ENCODE peak calls at places on chromosomes 5 and 9, in six cellular contexts. D, H, N, Q, I and W are unnamed samples.

GRCh38 chr9:96087669-96088299 is 212.3 kb downstream of the ERCC6L2 start:
- DNase-seq in I (no peak), H (no peak), Q (no peak), D (peak), N (no peak), W (no peak)

GRCh38 chr9:106421772-106422171 is 441.2 kb upstream of the ZNF462 start:
- DNase-seq in Q (no peak), I (no peak), H (no peak), D (no peak), N (no peak), W (no peak)

GRCh38 chr5:53335115-53335514 is 145.3 kb upstream of the FST start:
- DNase-seq in D (peak), Q (peak), H (peak), I (no peak), N (peak), W (no peak)

GRCh38 chr5:87844866-87845265 is 423.8 kb downstream of the TMEM161B start:
- DNase-seq in H (no peak), N (no peak), I (no peak), D (no peak), Q (no peak), W (no peak)

GRCh38 chr5:77945874-77946273 is 169.7 kb upstream of the TBCA start:
- DNase-seq in H (no peak), I (no peak), Q (no peak), N (no peak), D (no peak), W (no peak)

GRCh38 chr9:18438300-18438925 is 35.5 kb upstream of the ADAMTSL1 start:
- DNase-seq in I (peak), H (peak), N (peak), Q (no peak), D (no peak), W (peak)

GRCh38 chr9:115393976-115394775 is 276.2 kb upstream of the TNC start:
- DNase-seq in I (no peak), N (no peak), H (no peak), D (no peak), Q (no peak), W (no peak)

GRCh38 chr5:172370648-172371248 is 83.6 kb downstream of the SH3PXD2B start:
- DNase-seq in N (peak), H (peak), I (no peak), Q (peak), D (peak), W (peak)

GRCh38 chr5:31027726-31028125 is 165.8 kb upstream of the CDH6 start:
- DNase-seq in Q (no peak), H (no peak), N (no peak), I (no peak), D (peak), W (no peak)

GRCh38 chr5:168366124-168366523 is 74.7 kb downstream of the WWC1 start:
- DNase-seq in H (peak), Q (no peak), I (no peak), D (peak), N (no peak), W (no peak)

GRCh38 chr5:458547-459353 is 15.8 kb downstream of the EXOC3 start:
- DNase-seq in Q (no peak), H (peak), N (no peak), D (no peak), I (no peak), W (no peak)

GRCh38 chr9:107693620-107694326 is 204.2 kb upstream of the KLF4 start:
- DNase-seq in H (peak), N (no peak), I (no peak), Q (no peak), D (no peak), W (no peak)

GRCh38 chr5:138458353-138458752 is 6.9 kb upstream of the EGR1 start:
- DNase-seq in Q (no peak), D (no peak), H (no peak), I (no peak), N (no peak), W (no peak)

GRCh38 chr5:173760461-173761181 is 127.5 kb upstream of the CPEB4 start:
- DNase-seq in H (no peak), D (no peak), Q (no peak), I (no peak), N (no peak), W (no peak)

GRCh38 chr5:141762316-141762715 is 80.3 kb upstream of the ARAP3 start:
- DNase-seq in I (no peak), Q (no peak), N (no peak), H (no peak), D (no peak), W (no peak)

GRCh38 chr5:58200451-58200850 is 259.4 kb downstream of the PLK2 start:
- DNase-seq in N (no peak), D (no peak), I (no peak), H (no peak), Q (no peak), W (no peak)

GRCh38 chr9:98887918-98888510 is 55.7 kb upstream of the COL15A1 start:
- DNase-seq in I (no peak), Q (no peak), N (no peak), H (peak), D (no peak), W (no peak)

GRCh38 chr5:6766558-6767191 is 53.4 kb downstream of the TENT4A start:
- DNase-seq in D (peak), N (peak), H (peak), I (peak), Q (peak), W (peak)

GRCh38 chr5:127203818-127204217 is 86.8 kb upstream of the MEGF10 start:
- DNase-seq in Q (no peak), N (no peak), H (peak), D (no peak), I (no peak), W (no peak)

GRCh38 chr9:97394881-97395280 is 17.0 kb upstream of the TDRD7 start:
- DNase-seq in I (no peak), N (no peak), Q (no peak), D (no peak), H (no peak), W (no peak)

GRCh38 chr9:131971482-131972074 is 108.1 kb downstream of the MED27 start:
- DNase-seq in D (no peak), H (no peak), N (no peak), Q (no peak), I (no peak), W (no peak)

GRCh38 chr5:979100-979817 is 29.3 kb upstream of the NKD2 start:
- DNase-seq in H (no peak), I (no peak), Q (no peak), N (peak), D (no peak), W (no peak)

GRCh38 chr9:111969061-111969460 is 72.4 kb downstream of the UGCG start:
- DNase-seq in Q (no peak), I (no peak), N (no peak), D (peak), H (peak), W (no peak)

GRCh38 chr5:157059891-157060290 is 975 bp upstream of the HAVCR1 start:
- DNase-seq in N (no peak), Q (no peak), H (no peak), D (peak), I (no peak), W (no peak)

GRCh38 chr5:149930060-149930753 is 14.4 kb downstream of the PDE6A start:
- DNase-seq in I (no peak), N (peak), H (no peak), Q (peak), D (no peak), W (no peak)

GRCh38 chr5:76681287-76681686 is 34.6 kb upstream of the F2R start:
- DNase-seq in H (no peak), D (no peak), I (no peak), Q (no peak), N (no peak), W (no peak)

GRCh38 chr5:178931846-178932760 is 8.9 kb upstream of the ZNF454 start:
- DNase-seq in N (no peak), D (no peak), Q (no peak), H (no peak), I (no peak), W (no peak)

GRCh38 chr9:107373809-107374208 is 90.7 kb downstream of the RAD23B start:
- DNase-seq in N (no peak), Q (no peak), I (no peak), D (no peak), H (no peak), W (no peak)

GRCh38 chr5:81850932-81851331 is 100.0 kb upstream of the SSBP2 start:
- DNase-seq in I (no peak), D (no peak), Q (no peak), H (no peak), N (no peak), W (no peak)

GRCh38 chr5:81853005-81853357 is 102.1 kb upstream of the SSBP2 start:
- DNase-seq in D (no peak), Q (no peak), H (no peak), N (peak), I (no peak), W (no peak)

GRCh38 chr5:81850494-81850893 is 99.6 kb upstream of the SSBP2 start:
- DNase-seq in D (no peak), N (no peak), Q (no peak), H (peak), I (peak), W (no peak)

GRCh38 chr5:81852277-81853004 is 101.5 kb upstream of the SSBP2 start:
- DNase-seq in I (peak), D (peak), Q (no peak), N (peak), H (peak), W (no peak)

DNA sequence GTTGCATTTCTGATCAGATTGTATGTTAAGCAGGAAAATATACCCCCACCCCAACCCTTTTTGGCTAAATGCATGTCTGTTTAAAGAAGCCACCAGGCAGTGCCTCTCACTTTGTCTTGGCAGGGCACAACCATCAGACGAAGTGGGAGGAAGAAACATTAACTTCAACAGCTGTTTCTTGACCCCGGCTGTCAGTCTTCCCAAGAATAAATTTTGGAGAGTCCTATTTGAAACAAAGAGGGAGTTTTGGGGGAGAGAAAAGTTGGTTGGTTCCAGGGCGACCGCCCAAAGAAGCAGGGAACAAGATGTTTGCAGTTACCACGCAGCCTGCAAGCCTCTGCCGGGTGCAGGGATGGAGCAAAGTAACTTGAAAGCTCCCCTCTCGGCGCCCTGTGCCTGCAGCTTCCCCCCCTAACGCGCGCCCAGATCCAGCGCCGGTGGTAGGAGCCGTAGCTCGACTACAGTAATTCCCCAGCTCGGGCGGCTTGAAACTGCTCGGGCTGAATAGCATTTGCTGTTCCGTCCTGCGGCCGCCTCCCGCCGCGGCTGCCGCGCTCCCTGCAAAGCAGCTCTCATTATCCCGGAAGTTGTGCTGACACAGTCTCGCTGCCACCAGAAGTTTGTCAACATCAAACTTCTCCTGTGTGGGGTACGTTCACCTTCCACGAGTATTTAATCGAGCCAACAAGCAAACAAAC is 100.7 kb upstream of the SSBP2 start:
- DNase-seq in D (peak), N (peak), Q (peak), I (peak), H (peak), W (peak)
- TF ChIP-seq POLR2A in D (no peak), N (no peak), Q (peak), I (no peak), H (no peak), W (no peak)

GRCh38 chr9:87567566-87567965 is 69.9 kb downstream of the DAPK1 start:
- DNase-seq in H (no peak), D (no peak), N (no peak), I (no peak), Q (no peak), W (no peak)

GRCh38 chr9:87567047-87567446 is 69.4 kb downstream of the DAPK1 start:
- DNase-seq in D (no peak), I (no peak), H (no peak), Q (no peak), N (peak), W (peak)

GRCh38 chr9:87570000-87570834 is 72.5 kb downstream of the DAPK1 start:
- DNase-seq in N (no peak), H (no peak), D (peak), Q (no peak), I (no peak), W (no peak)

GRCh38 chr9:87567988-87568800 is 70.5 kb downstream of the DAPK1 start:
- DNase-seq in H (no peak), D (no peak), I (no peak), N (no peak), Q (no peak), W (no peak)

DNA sequence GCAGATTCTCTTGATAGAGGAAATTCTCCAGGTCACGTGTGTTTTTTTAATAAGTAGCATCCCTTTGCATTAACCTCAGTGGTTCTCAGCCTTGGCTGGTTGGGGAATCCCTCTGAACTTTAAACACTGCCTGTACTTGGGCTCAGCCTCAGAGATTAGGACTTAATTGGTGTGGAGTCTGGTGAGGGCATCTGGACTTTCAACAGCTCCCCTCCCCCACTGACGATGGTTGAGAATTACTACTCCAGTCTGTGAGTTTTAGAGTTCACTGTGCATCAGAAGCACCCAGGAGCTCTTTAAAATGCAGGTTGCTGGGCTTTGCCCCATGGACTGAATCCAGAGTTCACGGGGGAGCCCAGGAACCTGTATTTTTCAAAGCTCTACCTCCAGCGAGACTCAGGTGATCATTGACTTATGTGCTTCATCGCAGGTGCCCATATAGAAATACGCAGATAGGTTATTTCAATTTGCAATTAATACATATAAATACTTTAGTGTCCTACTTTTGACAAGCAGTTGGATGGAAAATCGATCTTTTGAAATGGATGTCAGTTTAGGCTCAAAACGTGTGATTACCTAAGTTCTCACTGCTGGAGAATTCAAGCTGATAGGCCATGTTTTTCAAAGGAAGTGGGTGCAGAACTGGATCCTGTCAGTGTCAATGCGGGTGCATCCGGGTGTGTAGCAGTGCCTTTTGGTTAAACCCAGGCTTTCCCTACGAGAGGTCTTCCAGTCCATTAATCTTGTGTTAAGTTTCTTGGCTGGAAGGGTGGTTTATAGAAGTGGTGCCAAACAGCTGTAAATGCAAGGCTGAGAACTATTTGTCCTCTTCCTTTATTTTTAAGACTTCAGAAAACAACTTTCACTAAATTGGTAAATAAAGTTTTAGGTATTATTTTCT is 71.6 kb downstream of the DAPK1 start:
- DNase-seq in D (no peak), Q (no peak), N (peak), H (no peak), I (no peak), W (no peak)
- TF ChIP-seq POLR2A in D (no peak), Q (no peak), N (no peak), H (no peak), I (no peak), W (no peak)

GRCh38 chr5:154758501-154758900 is 3.3 kb downstream of the LARP1 start:
- DNase-seq in I (no peak), H (peak), N (no peak), Q (no peak), D (no peak), W (no peak)

GRCh38 chr5:154756203-154756870 is 1.2 kb downstream of the LARP1 start:
- DNase-seq in I (peak), Q (peak), D (peak), N (peak), H (no peak), W (peak)

GRCh38 chr5:154757647-154758406 is 2.6 kb downstream of the LARP1 start:
- DNase-seq in H (peak), N (no peak), I (no peak), D (peak), Q (peak), W (no peak)

GRCh38 chr5:154755361-154756202 is at the start of gene LARP1:
- DNase-seq in D (peak), H (peak), I (peak), N (peak), Q (peak), W (peak)

GRCh38 chr5:154756871-154757646 is 1.9 kb downstream of the LARP1 start:
- DNase-seq in I (peak), H (peak), Q (peak), N (peak), D (peak), W (peak)
- TF ChIP-seq POLR2A in I (no peak), H (no peak), Q (peak), N (no peak), D (no peak), W (no peak)

GRCh38 chr5:132830436-132831094 is at the start of gene SHROOM1:
- DNase-seq in D (peak), I (peak), N (peak), Q (peak), H (peak), W (peak)

GRCh38 chr5:132831095-132831860 is 831 bp upstream of the SHROOM1 start:
- DNase-seq in I (no peak), H (no peak), N (no peak), Q (no peak), D (no peak), W (no peak)

GRCh38 chr5:132827943-132828673 is 2.3 kb downstream of the SHROOM1 start:
- DNase-seq in H (no peak), I (no peak), Q (no peak), N (no peak), D (no peak), W (no peak)

GRCh38 chr5:132828846-132829494 is 1.5 kb downstream of the SHROOM1 start:
- DNase-seq in N (no peak), I (no peak), Q (no peak), H (no peak), D (no peak), W (peak)

DNA sequence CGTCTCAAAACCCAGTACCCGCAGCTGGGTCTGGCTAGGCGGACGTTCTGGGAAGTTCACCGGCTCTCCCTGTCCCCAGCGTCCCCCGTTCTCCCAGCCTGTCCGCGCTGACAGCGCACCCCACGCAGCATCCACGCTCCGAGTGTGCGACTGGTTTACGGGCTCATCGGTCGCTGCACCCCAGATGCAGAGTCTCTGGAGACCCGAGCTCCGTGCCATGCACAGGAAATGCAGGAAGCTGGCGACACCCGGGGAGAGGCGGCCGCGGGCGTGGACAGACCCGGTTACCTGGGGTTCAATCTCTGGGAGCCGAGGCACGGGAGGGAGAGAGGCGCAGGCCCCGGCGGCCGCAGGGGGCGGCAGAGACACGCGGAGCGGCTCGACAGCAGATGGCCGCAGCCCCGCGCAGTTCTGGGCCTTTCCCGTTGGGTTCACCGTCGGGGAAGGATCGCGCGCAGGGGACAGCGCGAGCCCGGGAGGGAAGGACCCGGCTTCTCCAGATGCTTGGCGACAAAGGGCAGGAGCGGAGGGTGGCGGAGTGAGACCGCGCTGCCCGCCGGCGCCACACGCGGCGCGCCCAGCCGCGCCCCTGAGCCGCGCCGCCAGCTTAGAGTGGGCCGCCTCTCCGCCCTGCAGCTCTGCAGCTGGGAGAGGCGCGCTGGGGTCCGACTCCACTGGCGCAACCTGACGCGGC is 558 bp downstream of the SHROOM1 start:
- DNase-seq in D (peak), I (peak), N (peak), Q (peak), H (peak), W (peak)
- TF ChIP-seq POLR2A in D (peak), I (no peak), N (no peak), Q (peak), H (peak), W (no peak)